ENCODE peak calls at places on chromosome 12, in nine cellular contexts. R, P, L, Z, H, V, Q, F and M are unnamed samples.

GRCh38 chr12:6944381-6945186 is 762 bp downstream of the C12orf57 start:
- DNase-seq in F (peak), P (peak), H (peak), L (peak), R (peak), V (peak), Z (peak), Q (peak), M (peak)

GRCh38 chr12:39505025-39505424 is 62.1 kb upstream of the KIF21A start:
- DNase-seq in F (no peak), L (no peak), R (no peak), Q (no peak), P (no peak), H (no peak), V (no peak), Z (no peak), M (no peak)

GRCh38 chr12:2925322-2925995 is 33.7 kb upstream of the TEAD4 start:
- DNase-seq in Q (peak), V (no peak), L (no peak), F (no peak), P (no peak), Z (no peak), R (no peak), H (peak), M (no peak)

GRCh38 chr12:23655884-23656283 is 293.6 kb downstream of the SOX5 start:
- DNase-seq in V (no peak), L (no peak), Q (no peak), P (no peak), Z (no peak), R (no peak), F (no peak), H (no peak), M (no peak)

GRCh38 chr12:79252358-79253075 is 387.9 kb downstream of the SYT1 start:
- DNase-seq in L (no peak), H (no peak), F (no peak), Z (no peak), V (no peak), R (no peak), P (no peak), Q (no peak), M (no peak)

GRCh38 chr12:44947163-44947562 is 71.0 kb upstream of the NELL2 start:
- DNase-seq in H (no peak), V (no peak), R (no peak), Q (no peak), Z (no peak), F (no peak), L (no peak), P (no peak), M (no peak)

GRCh38 chr12:46357438-46358324 is 14.9 kb downstream of the SLC38A2 start:
- DNase-seq in Z (peak), L (no peak), P (no peak), F (no peak), Q (peak), R (no peak), H (no peak), V (no peak), M (no peak)

GRCh38 chr12:91893476-91893875 is 252.2 kb downstream of the BTG1 start:
- DNase-seq in Z (no peak), L (no peak), F (no peak), V (no peak), Q (no peak), H (no peak), P (no peak), R (no peak), M (no peak)